ENCODE peak calls at places on chromosomes 16 and 17, in four cellular contexts. O is mesendoderm, D is H9, L is H1. U is an unnamed sample.

GRCh38 chr17:73165616-73166404 is 1.0 kb downstream of the SSTR2 start:
- DNase-seq in O (no peak), D (peak; percentile 55), L (peak; percentile 60), U (no peak)

GRCh38 chr17:6699997-6700947 is 12.9 kb downstream of the SLC13A5 start:
- DNase-seq in O (peak; percentile 73), D (no peak), L (no peak), U (no peak)

GRCh38 chr17:48155889-48156670 is 48.5 kb downstream of the SNX11 start:
- DNase-seq in O (peak; percentile 42), D (peak; percentile 61), L (no peak), U (no peak)

GRCh38 chr17:5516060-5516792 is 29.9 kb downstream of the MIS12 start:
- DNase-seq in O (peak; percentile 78), D (no peak), L (no peak), U (peak; percentile 100)

GRCh38 chr17:73546770-73547345 is 97.4 kb downstream of the SDK2 start:
- DNase-seq in O (peak; percentile 75), D (peak; percentile 83), L (peak; percentile 72), U (no peak)

GRCh38 chr17:65104541-65104940 is 32.6 kb upstream of the RGS9 start:
- DNase-seq in O (no peak), D (no peak), L (no peak), U (no peak)

GRCh38 chr17:63405741-63406261 is 40.3 kb downstream of the CYB561 start:
- DNase-seq in O (peak; percentile 69), D (no peak), L (no peak), U (peak; percentile 92)

GRCh38 chr17:49907279-49907678 is 59.4 kb upstream of the TAC4 start:
- DNase-seq in O (no peak), D (no peak), L (no peak), U (no peak)

GRCh38 chr16:52456368-52456767 is 90.6 kb downstream of the TOX3 start:
- DNase-seq in O (peak; percentile 49), D (no peak), L (no peak), U (no peak)

GRCh38 chr17:2400474-2400866 is 390 bp downstream of the MNT start:
- DNase-seq in O (peak; percentile 86), D (peak; percentile 82), L (peak; percentile 81), U (no peak)

GRCh38 chr16:8853150-8853549 is 15.7 kb downstream of the CARHSP1 start:
- DNase-seq in O (no peak), D (no peak), L (no peak), U (no peak)

GRCh38 chr17:8420041-8420934 is 15.4 kb upstream of the NDEL1 start:
- DNase-seq in O (no peak), D (no peak), L (no peak), U (peak; percentile 52)

GRCh38 chr16:4346205-4346781 is 4.8 kb downstream of the PAM16 start:
- DNase-seq in O (no peak), D (no peak), L (no peak), U (no peak)

GRCh38 chr17:15249487-15249886 is 15.6 kb downstream of the PMP22 start:
- DNase-seq in O (no peak), D (peak; percentile 18), L (no peak), U (no peak)

GRCh38 chr17:7046127-7046724 is 2.3 kb upstream of the SLC16A11 start:
- DNase-seq in O (peak; percentile 78), D (peak; percentile 81), L (peak; percentile 72), U (no peak)

GRCh38 chr17:7356779-7357178 is 1.8 kb downstream of the TMEM95 start:
- DNase-seq in O (no peak), D (no peak), L (no peak), U (no peak)

GRCh38 chr16:48138543-48138942 is 17.2 kb downstream of the ABCC12 start:
- DNase-seq in O (peak; percentile 33), D (no peak), L (no peak), U (no peak)

GRCh38 chr16:89700649-89701424 is 668 bp downstream of the SPATA2L start:
- DNase-seq in O (peak; percentile 83), D (peak; percentile 73), L (peak; percentile 76), U (peak; percentile 24)

GRCh38 chr16:68369697-68370096 is 58.9 kb downstream of the PRMT7 start:
- DNase-seq in O (no peak), D (no peak), L (no peak), U (no peak)

GRCh38 chr17:4551141-4551540 is 4.0 kb downstream of the MYBBP1A start:
- DNase-seq in O (peak; percentile 60), D (no peak), L (no peak), U (no peak)

GRCh38 chr17:7838291-7839075 is 4.5 kb downstream of the KDM6B start:
- DNase-seq in O (peak; percentile 85), D (peak; percentile 78), L (no peak), U (peak; percentile 78)

GRCh38 chr17:45812102-45812501 is 28.0 kb downstream of the CRHR1 start:
- DNase-seq in O (peak; percentile 51), D (no peak), L (no peak), U (no peak)

GRCh38 chr16:29993191-29993902 is 2.1 kb downstream of the HIRIP3 start:
- DNase-seq in O (no peak), D (no peak), L (no peak), U (no peak)

GRCh38 chr16:762595-763268 is 2.2 kb downstream of the MSLN start:
- DNase-seq in O (no peak), D (no peak), L (no peak), U (no peak)

GRCh38 chr16:763903-764750 is 3.6 kb downstream of the MSLN start:
- DNase-seq in O (no peak), D (no peak), L (no peak), U (no peak)

GRCh38 chr16:764848-765487 is 4.4 kb downstream of the MSLN start:
- DNase-seq in O (no peak), D (no peak), L (no peak), U (no peak)

GRCh38 chr16:762049-762513 is 1.5 kb downstream of the MSLN start:
- DNase-seq in O (no peak), D (no peak), L (no peak), U (no peak)

DNA sequence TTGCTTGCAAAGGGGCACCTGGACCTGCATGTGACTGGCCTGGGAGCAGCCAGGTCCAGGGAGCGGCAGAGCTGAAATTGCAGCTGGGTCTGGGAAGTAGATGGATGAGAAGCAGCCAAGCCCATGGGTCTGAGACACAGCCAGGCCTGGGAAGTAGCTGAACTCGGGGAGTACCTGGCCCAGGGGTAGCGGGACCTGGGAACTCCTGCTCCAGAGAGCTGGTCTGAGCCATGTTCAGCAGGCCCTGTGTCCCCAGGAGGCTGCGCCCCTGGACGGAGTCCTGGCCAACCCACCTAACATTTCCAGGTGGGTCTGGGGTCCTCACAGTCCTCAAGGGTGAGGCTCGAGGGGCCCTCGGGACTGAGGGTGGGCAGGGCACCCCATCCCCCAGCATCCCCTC is 2.9 kb downstream of the MSLN start:
- DNase-seq in O (no peak), D (no peak), L (no peak), U (no peak)
- H3K56ac ChIP-seq in O (no peak overlapping the region), D (no peak overlapping the region), L (no peak overlapping the region), U (no peak overlapping the region)

DNA sequence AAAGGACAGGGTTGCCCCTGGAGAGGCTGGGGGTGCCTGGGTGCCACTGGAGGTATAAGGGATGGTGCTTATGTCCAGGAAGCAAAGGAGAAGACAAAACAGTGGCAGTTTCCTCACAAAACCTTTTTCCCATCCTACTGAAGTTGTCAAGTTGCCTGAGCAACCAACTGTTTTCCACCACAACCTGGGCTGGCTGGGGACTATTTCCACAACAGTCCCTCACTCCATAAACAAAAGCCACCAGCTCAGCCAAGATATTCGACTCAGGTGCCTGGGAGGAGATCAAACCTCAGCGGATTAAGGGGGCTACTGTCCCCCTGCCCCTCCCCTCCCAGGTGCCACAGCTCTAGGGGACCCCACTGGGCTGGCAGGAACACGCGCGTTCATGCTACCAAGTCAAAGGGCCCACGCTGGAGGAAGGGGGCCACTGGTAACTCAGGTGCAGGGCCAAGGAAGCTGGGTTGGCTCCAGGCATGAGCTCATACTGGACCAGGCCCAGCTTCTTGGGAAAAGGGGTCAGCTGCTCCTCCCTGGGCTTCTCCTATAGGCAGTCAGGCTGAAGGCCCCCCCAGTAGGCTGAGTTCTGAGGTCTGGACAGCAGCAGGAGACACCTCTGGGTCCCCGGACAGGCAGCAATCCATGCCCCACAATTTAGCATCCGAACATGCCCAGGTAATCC is 45.7 kb upstream of the MRPS23 start:
- DNase-seq in O (peak; percentile 70), D (peak; percentile 38), L (no peak), U (no peak)
- H3K56ac ChIP-seq in O (no peak overlapping the region), D (no peak overlapping the region), L (no peak overlapping the region), U (no peak overlapping the region)

GRCh38 chr17:51240275-51240674 is 19.6 kb downstream of the MBTD1 start:
- DNase-seq in O (no peak), D (no peak), L (no peak), U (no peak)
- H3K56ac ChIP-seq in O (no peak overlapping the region), D (no peak overlapping the region), L (no peak overlapping the region), U (no peak overlapping the region)

DNA sequence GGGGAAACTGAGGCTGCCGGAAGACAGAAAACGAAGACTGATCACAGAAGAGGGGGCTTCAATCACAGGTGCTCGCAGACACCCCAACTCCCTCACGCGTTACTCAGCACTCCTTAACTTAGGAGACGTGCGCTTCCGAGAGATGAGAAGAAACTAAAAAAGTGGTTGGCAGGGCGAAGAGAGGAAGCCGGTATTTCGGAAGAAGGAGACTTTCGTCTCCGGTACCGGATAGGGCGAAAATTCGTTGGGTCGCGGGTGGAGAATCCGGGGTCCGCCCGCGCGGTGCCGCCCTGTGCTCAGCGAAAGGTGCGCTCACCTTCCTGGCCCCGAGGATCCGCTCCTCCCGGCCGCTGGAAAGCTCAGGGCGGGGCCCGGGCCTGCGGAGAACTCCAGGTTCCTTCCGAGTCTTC is 917 bp upstream of the TBX2 start:
- DNase-seq in O (no peak), D (no peak), L (no peak), U (peak; percentile 28)
- H3K56ac ChIP-seq in O (peak overlapping the region; percentile 73), D (no peak overlapping the region), L (no peak overlapping the region), U (peak overlapping the region; percentile 96)

GRCh38 chr17:78611636-78612035 is 34.4 kb upstream of the DNAH17 start:
- DNase-seq in O (no peak), D (no peak), L (no peak), U (peak; percentile 59)

GRCh38 chr17:78610951-78611511 is 33.8 kb upstream of the DNAH17 start:
- DNase-seq in O (no peak), D (no peak), L (no peak), U (no peak)

GRCh38 chr17:78616946-78617345 is 39.8 kb upstream of the DNAH17 start:
- DNase-seq in O (no peak), D (no peak), L (no peak), U (no peak)

GRCh38 chr17:78615631-78616030 is 38.4 kb upstream of the DNAH17 start:
- DNase-seq in O (no peak), D (no peak), L (no peak), U (no peak)

DNA sequence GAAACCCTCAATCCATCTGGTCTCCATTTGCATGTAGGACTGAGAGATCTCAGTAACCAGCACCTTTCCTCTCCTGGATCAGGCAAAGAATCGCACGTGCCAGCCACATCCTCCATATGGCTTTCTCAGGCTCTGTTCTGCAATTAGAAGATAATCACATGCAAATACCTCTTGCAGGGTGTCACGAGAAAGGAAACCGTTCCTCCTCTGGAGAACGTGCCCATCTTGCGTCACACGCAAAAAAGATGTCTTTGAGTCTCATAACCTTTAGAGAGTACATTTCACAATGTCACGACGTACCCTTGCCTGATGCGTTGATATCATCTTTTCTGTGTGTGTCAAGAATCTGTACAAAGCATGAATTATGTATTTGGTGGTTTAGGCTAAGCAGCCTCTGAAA is 36.2 kb upstream of the DNAH17 start:
- DNase-seq in O (no peak), D (no peak), L (no peak), U (no peak)
- H3K56ac ChIP-seq in O (no peak overlapping the region), D (no peak overlapping the region), L (no peak overlapping the region), U (no peak overlapping the region)

GRCh38 chr16:87227651-87228015 is 89.6 kb downstream of the C16orf95 start:
- DNase-seq in O (no peak), D (no peak), L (no peak), U (no peak)
- H3K56ac ChIP-seq in O (no peak overlapping the region), D (no peak overlapping the region), L (no peak overlapping the region), U (peak overlapping the region; percentile 25)

GRCh38 chr16:88531346-88531745 is 38.9 kb upstream of the ZC3H18 start:
- DNase-seq in O (no peak), D (no peak), L (no peak), U (no peak)
- H3K56ac ChIP-seq in O (no peak overlapping the region), D (no peak overlapping the region), L (no peak overlapping the region), U (no peak overlapping the region)